ENCODE peak calls at places on chromosomes 1 and 21, in five cellular contexts. L is BJ, I is uterus, G is HFF-Myc, C is transverse colon. E is an unnamed sample.

GRCh38 chr21:15508554-15508953 is 221.2 kb upstream of the USP25 start:
- DNase-seq in L (no peak), I (no peak), G (no peak), C (no peak), E (no peak)

GRCh38 chr1:180805316-180805715 is 107.4 kb upstream of the KIAA1614 start:
- DNase-seq in L (no peak), I (no peak), G (no peak), C (no peak), E (no peak)

GRCh38 chr1:213127074-213127473 is 76.0 kb downstream of the RPS6KC1 start:
- DNase-seq in L (no peak), I (no peak), G (no peak), C (no peak), E (no peak)

GRCh38 chr1:11753555-11754208 is 8.3 kb upstream of the C1orf167 start:
- DNase-seq in L (no peak), I (no peak), G (no peak), C (no peak), E (no peak)

GRCh38 chr21:34526236-34526617 is 14.2 kb upstream of the KCNE1 start:
- DNase-seq in L (no peak), I (no peak), G (no peak), C (no peak), E (no peak)

GRCh38 chr1:98991127-98992003 is 13.3 kb downstream of the PLPPR5 start:
- DNase-seq in L (peak; percentile 63), I (no peak), G (peak; percentile 42), C (no peak), E (peak; percentile 94)

GRCh38 chr1:153928776-153929432 is 6.1 kb upstream of the GATAD2B start:
- DNase-seq in L (no peak), I (peak; percentile 11), G (no peak), C (no peak), E (no peak)

GRCh38 chr1:160103658-160104519 is 5.5 kb upstream of the IGSF8 start:
- DNase-seq in L (no peak), I (no peak), G (no peak), C (no peak), E (no peak)

GRCh38 chr1:64363116-64363515 is 106.8 kb upstream of the CACHD1 start:
- DNase-seq in L (no peak), I (no peak), G (no peak), C (no peak), E (no peak)

GRCh38 chr1:19013826-19014548 is 57.5 kb upstream of the IFFO2 start:
- DNase-seq in L (no peak), I (no peak), G (no peak), C (peak; percentile 58), E (peak; percentile 9)

GRCh38 chr1:171532520-171532919 is 47.2 kb downstream of the PRRC2C start:
- DNase-seq in L (no peak), I (no peak), G (no peak), C (no peak), E (no peak)

GRCh38 chr1:45254490-45254889 is 48.1 kb upstream of the ZSWIM5 start:
- DNase-seq in L (no peak), I (no peak), G (no peak), C (no peak), E (no peak)

GRCh38 chr1:230149751-230150584 is 82.9 kb downstream of the GALNT2 start:
- DNase-seq in L (no peak), I (no peak), G (no peak), C (no peak), E (no peak)

GRCh38 chr1:54987830-54988705 is 7.6 kb downstream of the TMEM61 start:
- DNase-seq in L (no peak), I (no peak), G (no peak), C (no peak), E (no peak)

GRCh38 chr1:79633456-79633855 is 626.9 kb upstream of the ADGRL4 start:
- DNase-seq in L (peak; percentile 44), I (no peak), G (peak; percentile 30), C (no peak), E (peak; percentile 34)

GRCh38 chr1:54327386-54328116 is 78.6 kb downstream of the SSBP3 start:
- DNase-seq in L (no peak), I (no peak), G (no peak), C (no peak), E (no peak)

GRCh38 chr1:227945891-227946623 is 1.7 kb downstream of the WNT9A start:
- DNase-seq in L (no peak), I (peak; percentile 61), G (peak; percentile 59), C (peak; percentile 79), E (peak; percentile 59)

GRCh38 chr1:85134583-85135455 is 66.0 kb downstream of the SYDE2 start:
- DNase-seq in L (peak; percentile 46), I (no peak), G (no peak), C (peak; percentile 37), E (peak; percentile 26)

GRCh38 chr1:216702170-216702569 is 21.1 kb downstream of the ESRRG start:
- DNase-seq in L (no peak), I (no peak), G (no peak), C (no peak), E (no peak)

GRCh38 chr1:205568469-205569361 is 63.1 kb downstream of the ELK4 start:
- DNase-seq in L (no peak), I (no peak), G (no peak), C (peak; percentile 21), E (no peak)
- TF ChIP-seq CTCF in L (peak; percentile 29), I (no peak), G (no peak), C (no peak), E (peak; percentile 20)

DNA sequence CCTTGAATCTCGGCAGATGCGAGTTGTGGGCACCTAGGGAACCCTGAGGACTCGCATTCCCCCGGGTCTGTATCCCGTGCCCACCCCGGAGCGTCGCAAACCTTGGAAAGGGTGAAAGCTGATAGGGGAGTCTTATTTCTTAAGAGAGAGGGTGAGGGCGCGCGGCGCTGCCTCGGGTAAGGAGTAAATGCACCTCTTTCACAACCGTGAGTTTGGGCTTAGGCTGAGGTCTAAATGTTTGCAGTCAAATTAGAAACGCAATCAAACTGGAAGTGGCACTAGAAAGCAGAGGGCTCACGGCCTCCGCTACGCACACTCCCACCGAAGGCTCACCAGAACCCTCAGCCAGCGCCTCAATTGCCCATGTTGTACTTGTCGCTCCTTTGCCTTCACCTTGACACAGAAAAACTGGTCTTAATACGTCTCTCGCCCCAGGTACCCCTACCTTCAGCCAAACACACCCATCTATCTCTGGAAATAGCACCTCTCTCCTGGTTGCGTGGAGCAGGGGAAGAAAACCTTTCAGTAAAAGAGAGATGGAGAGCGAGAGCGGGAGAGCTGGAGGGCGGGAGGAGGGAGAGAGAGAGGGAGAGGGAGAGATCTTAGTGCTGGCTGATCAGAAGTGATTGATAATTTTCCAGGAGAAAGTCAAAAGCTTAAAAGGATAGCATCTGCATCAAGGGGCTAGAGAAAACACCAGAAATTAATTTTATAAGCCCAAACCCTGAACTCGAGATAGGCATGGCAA is 1.7 kb upstream of the HLX start:
- DNase-seq in L (no peak), I (no peak), G (no peak), C (no peak), E (no peak)
- H3K4me3 ChIP-seq in L (no peak overlapping the region), I (no peak overlapping the region), G (no peak overlapping the region), C (peak overlapping the region; percentile 93), E (no peak overlapping the region)

GRCh38 chr1:13996334-13996733 is 296.3 kb downstream of the PRDM2 start:
- DNase-seq in L (no peak), I (no peak), G (no peak), C (no peak), E (no peak)

GRCh38 chr1:13994386-13994785 is 294.4 kb downstream of the PRDM2 start:
- DNase-seq in L (no peak), I (no peak), G (no peak), C (no peak), E (no peak)

GRCh38 chr1:13990939-13991338 is 291.0 kb downstream of the PRDM2 start:
- DNase-seq in L (no peak), I (no peak), G (no peak), C (no peak), E (peak; percentile 2)

GRCh38 chr1:13992489-13993285 is 292.7 kb downstream of the PRDM2 start:
- DNase-seq in L (no peak), I (no peak), G (no peak), C (no peak), E (no peak)
- TF ChIP-seq CTCF in L (no peak), I (no peak), G (no peak), C (no peak), E (no peak)

DNA sequence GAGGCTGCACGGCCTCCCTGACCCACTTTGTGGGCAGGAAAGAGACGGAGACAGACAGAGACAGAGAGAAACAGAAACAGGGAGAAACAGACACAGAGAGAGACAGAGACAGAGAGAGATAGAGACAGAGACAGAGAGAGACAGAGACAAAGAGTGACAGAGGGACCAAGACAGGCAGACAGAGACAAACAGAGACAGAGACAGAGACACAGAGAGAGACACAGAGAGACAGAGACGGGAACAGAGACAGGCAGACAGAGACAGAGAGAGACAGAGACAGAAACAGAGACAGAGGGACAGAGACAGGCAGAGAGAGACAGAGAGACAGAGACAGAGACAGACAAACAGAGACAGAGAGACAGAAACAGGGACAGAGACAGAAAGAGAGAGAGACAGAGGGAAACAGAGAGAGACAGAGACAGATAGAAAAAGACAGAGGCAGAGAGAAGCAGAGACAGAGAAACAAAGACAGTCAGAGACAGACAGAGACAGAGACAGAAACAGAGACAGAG is 3.1 kb downstream of the COL6A1 start:
- DNase-seq in L (no peak), I (no peak), G (no peak), C (no peak), E (no peak)
- H3K4me3 ChIP-seq in L (peak overlapping the region; percentile 98), I (peak overlapping the region; percentile 71), G (peak overlapping the region; percentile 98), C (peak overlapping the region; percentile 73), E (no peak overlapping the region)

DNA sequence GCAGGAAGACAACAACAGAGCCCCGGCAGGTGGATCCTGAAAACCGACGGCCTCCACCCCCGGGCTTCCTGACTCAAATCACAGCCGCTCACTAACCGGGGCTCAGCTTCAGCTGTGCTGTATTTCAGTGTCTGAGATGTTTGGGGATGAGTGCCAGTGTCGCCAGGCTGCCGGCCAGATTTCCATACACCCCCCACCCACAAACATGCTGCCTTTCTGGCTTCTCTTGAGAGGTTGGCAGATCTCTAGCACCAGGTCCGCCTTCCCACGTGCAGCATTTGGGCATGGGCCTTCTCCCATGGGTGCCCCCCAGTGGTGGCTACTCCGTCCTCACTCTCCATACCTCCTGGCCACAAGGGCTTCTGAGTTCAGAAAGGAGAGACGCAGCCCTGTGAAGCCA is 34.8 kb downstream of the KCNAB2 start:
- DNase-seq in L (no peak), I (no peak), G (no peak), C (no peak), E (no peak)
- TF ChIP-seq CTCF in L (peak; percentile 20), I (no peak), G (peak; percentile 35), C (no peak), E (peak; percentile 21)

GRCh38 chr1:156356875-156357534 is 12.0 kb upstream of the RHBG start:
- DNase-seq in L (no peak), I (no peak), G (no peak), C (peak; percentile 61), E (no peak)
- H3K4me3 ChIP-seq in L (no peak overlapping the region), I (no peak overlapping the region), G (no peak overlapping the region), C (no peak overlapping the region), E (no peak overlapping the region)